ENCODE peak calls at places on chromosome 12, in five cellular contexts. L is GM23248, V is GM23338, Z is PC-3, K is PC-9. G is an unnamed sample. For H3K9me2, the result is how much of the 10 kb centered on the place peaks cover.

GRCh38 chr12:129844662-129845061 is 59.2 kb downstream of the TMEM132D start:
- DNase-seq in L (no peak), Z (no peak), V (no peak), K (no peak), G (no peak)

GRCh38 chr12:46472144-46472705 is 99.7 kb upstream of the SLC38A2 start:
- DNase-seq in L (no peak), K (no peak), V (no peak), Z (no peak), G (no peak)

GRCh38 chr12:121278450-121279375 is 17.8 kb downstream of the CAMKK2 start:
- DNase-seq in V (no peak), K (no peak), L (peak), Z (no peak), G (no peak)

GRCh38 chr12:52212701-52213540 is 20.1 kb upstream of the KRT7 start:
- DNase-seq in K (no peak), V (no peak), Z (no peak), L (no peak), G (no peak)

GRCh38 chr12:62839869-62840268 is 95.1 kb downstream of the PPM1H start:
- DNase-seq in L (no peak), K (no peak), Z (no peak), V (no peak), G (no peak)

GRCh38 chr12:104357431-104357952 is 54.0 kb downstream of the EID3 start:
- DNase-seq in K (no peak), Z (peak), V (no peak), L (peak), G (no peak)

GRCh38 chr12:10033783-10034381 is 3.4 kb downstream of the CLEC9A start:
- DNase-seq in K (no peak), Z (peak), V (peak), L (peak), G (no peak)

GRCh38 chr12:52233462-52234141 is 559 bp downstream of the KRT7 start:
- DNase-seq in K (no peak), L (no peak), Z (peak), V (peak), G (no peak)

GRCh38 chr12:659090-659683 is 4.1 kb downstream of the NINJ2 start:
- DNase-seq in Z (no peak), V (no peak), K (no peak), L (no peak), G (no peak)

GRCh38 chr12:93790472-93791152 is 113.4 kb downstream of the CRADD start:
- DNase-seq in L (peak), Z (peak), V (peak), K (peak), G (no peak)

GRCh38 chr12:39351153-39351552 is 91.8 kb downstream of the KIF21A start:
- DNase-seq in Z (no peak), L (no peak), V (no peak), K (no peak), G (no peak)

GRCh38 chr12:39348523-39348922 is 94.4 kb downstream of the KIF21A start:
- DNase-seq in K (no peak), Z (no peak), L (no peak), V (no peak), G (no peak)

GRCh38 chr12:39352470-39352869 is 90.5 kb downstream of the KIF21A start:
- DNase-seq in K (no peak), Z (no peak), V (no peak), L (no peak), G (no peak)

GRCh38 chr12:39343665-39344064 is 99.3 kb downstream of the KIF21A start:
- DNase-seq in V (no peak), Z (no peak), L (no peak), K (no peak), G (no peak)

GRCh38 chr12:39348941-39349626 is 93.8 kb downstream of the KIF21A start:
- DNase-seq in K (no peak), L (no peak), Z (no peak), V (no peak), G (no peak)
- H3K9me2 ChIP-seq in K (under half), L (under half), Z (under half), V (under half), G (under half)

DNA sequence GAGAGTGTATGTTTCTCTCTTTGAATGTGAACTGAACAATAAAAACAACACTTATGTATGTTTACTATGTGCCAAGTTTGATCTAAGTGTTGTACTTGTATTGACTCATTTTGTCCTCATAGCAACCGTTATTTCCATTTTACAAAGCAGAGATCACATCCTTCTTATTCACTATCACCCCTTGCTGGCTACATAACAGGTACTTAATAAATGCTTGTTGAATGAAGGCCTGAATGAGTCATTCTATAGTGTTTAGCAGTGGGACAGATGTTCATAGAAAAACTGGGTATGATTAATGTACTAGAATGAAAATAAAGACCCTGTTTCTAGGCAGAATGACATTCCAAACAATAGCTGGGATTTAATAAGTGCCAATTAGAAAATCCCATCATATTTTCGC is 85.9 kb downstream of the FAR2 start:
- DNase-seq in K (no peak), V (no peak), Z (peak), L (peak), G (no peak)
- H2AFZ ChIP-seq in K (no peak), V (no peak), Z (no peak), L (no peak), G (no peak)

DNA sequence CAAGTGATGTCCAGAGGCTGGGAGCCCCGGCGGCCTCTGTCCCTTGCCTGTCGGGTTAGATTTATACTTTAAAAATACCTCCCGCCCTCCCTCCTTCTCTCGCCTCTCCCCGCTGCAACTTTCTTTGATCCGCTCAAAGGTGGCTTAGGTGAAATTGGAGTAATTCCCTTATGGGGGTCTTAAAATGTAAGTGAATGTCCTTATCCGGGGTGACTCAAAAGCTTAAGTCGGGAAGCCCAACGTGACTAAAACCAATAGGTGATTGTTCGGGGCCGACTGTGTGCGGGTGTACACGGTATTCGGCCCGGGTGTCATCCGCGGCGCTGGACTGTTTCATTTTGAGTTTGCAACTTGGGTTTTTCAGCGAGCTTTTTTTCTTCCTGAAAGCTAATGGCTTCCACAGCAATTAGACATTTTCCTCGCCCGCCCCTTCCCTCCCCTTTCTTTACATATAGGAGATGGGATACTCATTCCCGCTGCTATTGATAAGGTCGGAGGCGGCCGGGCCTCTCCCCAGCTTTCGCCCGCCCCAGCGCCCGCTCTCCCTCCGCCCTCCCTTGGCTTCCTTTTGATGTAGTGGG is 2.0 kb upstream of the CCND2 start:
- DNase-seq in L (peak), K (no peak), V (peak), Z (no peak), G (no peak)
- TF ChIP-seq EZH2 in L (peak), K (no peak), V (no peak), Z (peak), G (no peak)

GRCh38 chr12:57898308-57898970 is 42.9 kb upstream of the ATP23 start:
- DNase-seq in Z (no peak), L (peak), K (no peak), V (no peak), G (no peak)
- H3K9me2 ChIP-seq in Z (under half), L (under half), K (under half), V (under half), G (under half)

GRCh38 chr12:8709124-8709830 is 11.5 kb downstream of the RIMKLB start:
- DNase-seq in V (no peak), L (peak), K (no peak), Z (no peak), G (no peak)
- H2AFZ ChIP-seq in V (no peak), L (peak), K (no peak), Z (no peak), G (no peak)

DNA sequence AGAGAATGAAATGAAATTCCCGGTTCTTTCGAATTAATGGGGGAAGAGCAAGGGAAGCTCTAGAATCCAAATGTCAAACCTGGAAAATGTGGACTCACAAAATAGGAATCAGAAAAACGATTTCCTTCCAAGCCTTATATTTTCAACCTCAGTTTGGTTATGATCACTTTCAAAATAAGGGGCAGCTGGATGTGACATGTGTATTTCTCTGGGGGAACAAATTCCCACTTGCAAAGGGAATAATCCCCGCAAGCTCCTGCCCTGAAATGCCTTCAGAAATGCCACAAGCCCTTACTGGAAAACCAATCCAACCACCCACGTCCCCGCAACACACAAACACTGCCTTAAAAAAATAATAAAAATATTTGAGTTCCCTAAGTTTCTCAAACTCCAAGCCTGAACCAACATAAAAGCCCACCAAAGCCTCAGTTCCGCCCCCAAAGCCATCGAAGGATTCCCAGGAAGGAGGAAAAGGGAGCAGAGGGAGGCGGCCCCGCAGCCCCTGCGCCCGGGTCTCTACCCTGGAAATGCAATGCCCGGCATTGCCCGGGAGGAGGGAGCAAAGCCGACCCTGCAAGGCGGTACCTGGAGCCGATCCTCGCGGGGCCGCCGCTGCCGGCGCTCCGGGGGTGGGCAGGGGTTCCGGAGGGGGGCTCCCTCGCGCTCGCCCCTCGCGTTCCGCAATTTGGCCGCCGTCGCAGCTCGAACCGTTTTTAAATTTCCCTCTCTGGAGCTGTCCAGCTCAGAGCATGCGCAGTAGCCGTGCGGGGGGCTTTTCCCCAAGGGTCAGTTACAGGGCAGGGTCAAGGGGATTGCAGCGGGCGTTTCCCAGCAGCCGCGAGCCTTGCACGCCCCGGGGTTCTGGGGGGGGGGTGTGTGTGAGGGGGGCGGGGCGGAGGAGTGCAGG is at the start of gene FOXN4:
- DNase-seq in V (peak), L (no peak), Z (no peak), K (no peak), G (peak)
- TF ChIP-seq EZH2 in V (no peak), L (peak), Z (no peak), K (no peak), G (peak)

GRCh38 chr12:114684098-114684869 is at the start of gene TBX3:
- DNase-seq in K (no peak), V (peak), L (peak), Z (peak), G (peak)

GRCh38 chr12:114682920-114683708 is 861 bp downstream of the TBX3 start:
- DNase-seq in V (no peak), K (no peak), L (peak), Z (peak), G (no peak)

GRCh38 chr12:114682101-114682919 is 1.7 kb downstream of the TBX3 start:
- DNase-seq in V (peak), K (no peak), Z (peak), L (peak), G (no peak)

GRCh38 chr12:114684870-114685273 is 897 bp upstream of the TBX3 start:
- DNase-seq in V (no peak), K (no peak), L (no peak), Z (no peak), G (no peak)

GRCh38 chr12:114683709-114684097 is 272 bp downstream of the TBX3 start:
- DNase-seq in L (no peak), K (no peak), Z (no peak), V (peak), G (no peak)
- H3K9me2 ChIP-seq in L (under half), K (under half), Z (under half), V (under half), G (under half)

GRCh38 chr12:7108928-7109920 is at the start of gene C1RL:
- DNase-seq in Z (peak), V (peak), K (peak), L (peak), G (peak)
- H2AFZ ChIP-seq in Z (peak), V (peak), K (peak), L (peak), G (peak)

G was measured in hepatocyte.